ENCODE peak calls at places on chromosomes 11 and 22, in ten cellular contexts. U is gastrocnemius medialis, W is HFF-Myc, X is neural progenitor cell, A is mucosa of descending colon, F is colonic mucosa, Y is adrenal gland, T is endothelial cell of umbilical vein, S is tibial nerve, R is sigmoid colon. N is an unnamed sample.

GRCh38 chr11:43555811-43556210 is 124.7 kb upstream of the HSD17B12 start:
- DNase-seq in F (no peak), Y (peak; percentile 69), T (no peak), A (no peak), U (no peak), W (no peak), X (peak; percentile 46), R (no peak), S (no peak), N (no peak)

GRCh38 chr22:50460942-50461341 is 13.9 kb downstream of the SBF1 start:
- DNase-seq in W (no peak), R (no peak), X (no peak), U (no peak), A (peak; percentile 60), Y (no peak), F (peak; percentile 56), S (no peak), T (no peak), N (no peak)

GRCh38 chr11:13127161-13127560 is 118.0 kb downstream of the RASSF10 start:
- DNase-seq in T (no peak), W (no peak), S (no peak), R (no peak), U (no peak), X (no peak), A (no peak), F (no peak), Y (no peak), N (no peak)

GRCh38 chr11:110711448-110711775 is 825 bp downstream of the ARHGAP20 start:
- DNase-seq in R (no peak), F (no peak), W (no peak), T (no peak), X (no peak), S (no peak), Y (no peak), A (no peak), U (no peak), N (no peak)

GRCh38 chr22:49997221-49997599 is 15.4 kb downstream of the IL17REL start:
- DNase-seq in W (no peak), A (peak; percentile 85), F (peak; percentile 87), T (no peak), S (no peak), R (peak; percentile 60), X (no peak), Y (no peak), U (no peak), N (no peak)

GRCh38 chr11:78419327-78419726 is 1.7 kb upstream of the GAB2 start:
- DNase-seq in F (peak; percentile 42), Y (peak; percentile 53), S (peak; percentile 72), X (no peak), A (no peak), T (peak; percentile 94), U (peak; percentile 64), W (no peak), R (peak; percentile 86), N (peak; percentile 97)

GRCh38 chr11:130612291-130612802 is 163.9 kb downstream of the ADAMTS15 start:
- DNase-seq in A (no peak), U (no peak), T (no peak), Y (no peak), S (no peak), W (no peak), X (no peak), R (no peak), F (no peak), N (peak; percentile 94)

GRCh38 chr11:103368151-103368550 is 258.9 kb downstream of the DYNC2H1 start:
- DNase-seq in W (no peak), U (no peak), S (no peak), Y (no peak), F (no peak), T (no peak), R (no peak), X (no peak), A (no peak), N (peak; percentile 64)

DNA sequence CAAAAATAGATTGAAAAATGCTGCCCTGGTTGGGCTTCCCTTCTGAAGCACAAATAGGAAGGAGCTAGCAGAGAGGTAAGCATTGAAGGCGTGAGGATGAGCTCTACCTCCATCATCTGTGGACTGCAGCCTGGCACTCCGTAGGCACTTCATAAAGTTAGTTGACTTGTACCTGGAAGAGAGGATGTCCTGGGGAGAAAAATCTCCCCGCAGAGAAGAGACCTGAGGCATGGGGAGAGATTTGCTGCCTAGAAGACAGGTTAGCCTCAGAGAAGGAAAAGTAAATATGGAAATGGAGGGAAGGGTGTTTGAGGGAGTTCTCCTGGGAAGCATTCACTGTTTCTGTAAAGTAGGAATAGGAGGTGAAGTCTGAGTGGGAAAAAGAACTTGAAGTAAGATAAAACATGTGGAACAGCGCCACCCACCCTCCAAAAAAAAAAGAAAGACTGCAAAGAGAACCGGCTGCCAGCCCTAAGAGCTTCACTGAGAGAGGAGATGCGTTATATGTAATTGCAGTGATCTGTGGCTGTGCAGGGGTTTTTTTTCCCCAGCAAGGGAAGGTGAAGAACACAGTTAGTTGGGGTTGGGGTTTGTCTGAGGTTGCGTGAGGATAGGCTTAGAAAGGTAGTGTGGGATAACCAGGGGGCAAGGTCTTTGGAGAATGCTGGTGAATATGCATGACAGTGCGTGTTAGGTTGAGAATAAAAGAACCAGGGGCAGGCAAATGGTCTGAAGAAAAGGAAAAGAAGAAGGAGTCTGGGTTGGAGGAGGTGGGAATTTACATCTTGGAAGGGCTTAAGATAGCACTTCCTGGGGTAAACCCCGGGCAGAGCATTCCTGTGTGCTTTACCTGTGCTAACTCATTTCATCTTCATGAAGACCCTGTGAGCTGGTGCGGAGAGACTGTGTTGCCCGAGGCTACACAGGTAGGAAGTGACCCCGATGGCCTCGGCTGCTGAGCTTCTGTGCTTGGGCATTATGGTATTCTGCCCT is 16.0 kb downstream of the TNRC6B start:
- DNase-seq in R (no peak), S (no peak), U (no peak), F (no peak), T (peak; percentile 41), A (no peak), X (peak; percentile 55), Y (no peak), W (no peak), N (peak; percentile 49)
- H3K4me3 ChIP-seq in R (no peak overlapping the region), S (no peak overlapping the region), U (no peak overlapping the region), F (no peak overlapping the region), T (no peak overlapping the region), A (no peak overlapping the region), X (peak overlapping the region; percentile 17), Y (no peak overlapping the region), W (no peak overlapping the region), N (no peak overlapping the region)

DNA sequence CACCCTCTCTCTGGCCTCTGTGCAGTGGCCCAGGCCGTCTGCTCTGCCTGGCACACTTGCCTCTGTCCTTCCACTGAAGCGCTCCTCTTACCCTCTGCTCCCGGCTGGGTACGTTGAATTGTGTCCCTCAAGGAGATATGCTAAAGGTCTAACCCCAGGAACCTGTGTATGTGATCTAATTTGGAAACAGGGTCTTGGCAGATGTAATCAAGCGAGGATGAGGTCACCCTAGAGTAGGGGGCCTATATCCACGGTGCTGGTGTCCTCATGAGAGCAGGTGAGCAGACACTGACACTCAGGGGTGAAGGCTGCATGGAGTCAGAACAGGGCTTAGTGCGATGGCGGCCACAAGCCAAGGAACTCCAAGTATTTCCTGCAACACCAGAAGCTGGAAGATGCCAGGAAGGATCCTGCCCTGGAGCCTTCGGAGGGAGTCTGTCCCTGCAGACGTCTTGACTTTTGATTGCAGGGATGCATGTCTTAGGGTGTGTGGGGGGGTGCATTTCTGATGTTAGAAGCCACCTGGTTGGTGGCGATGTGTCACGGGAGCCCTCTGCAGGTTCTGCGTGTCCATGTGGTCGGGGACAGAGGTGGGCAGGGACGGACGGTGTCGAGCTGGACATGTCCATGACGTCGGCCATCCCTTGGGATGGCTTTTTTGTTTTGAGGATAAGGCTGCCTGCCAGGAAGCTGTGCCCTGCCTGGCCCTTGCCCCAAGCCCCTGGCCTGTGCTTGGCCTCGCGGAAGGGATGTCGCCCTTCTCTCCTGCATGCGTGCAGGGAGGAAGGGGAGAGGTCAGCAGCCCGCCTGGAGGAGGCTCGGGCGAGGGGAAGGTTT is 68.6 kb downstream of the LRP5 start:
- DNase-seq in U (no peak), F (no peak), T (peak; percentile 55), X (no peak), Y (no peak), A (no peak), S (no peak), R (peak; percentile 81), W (no peak), N (peak; percentile 66)
- TF ChIP-seq CTCF in U (no peak), F (no peak), T (no peak), X (no peak), Y (no peak), A (no peak), S (peak; percentile 4), R (no peak), W (no peak), N (no peak)

DNA sequence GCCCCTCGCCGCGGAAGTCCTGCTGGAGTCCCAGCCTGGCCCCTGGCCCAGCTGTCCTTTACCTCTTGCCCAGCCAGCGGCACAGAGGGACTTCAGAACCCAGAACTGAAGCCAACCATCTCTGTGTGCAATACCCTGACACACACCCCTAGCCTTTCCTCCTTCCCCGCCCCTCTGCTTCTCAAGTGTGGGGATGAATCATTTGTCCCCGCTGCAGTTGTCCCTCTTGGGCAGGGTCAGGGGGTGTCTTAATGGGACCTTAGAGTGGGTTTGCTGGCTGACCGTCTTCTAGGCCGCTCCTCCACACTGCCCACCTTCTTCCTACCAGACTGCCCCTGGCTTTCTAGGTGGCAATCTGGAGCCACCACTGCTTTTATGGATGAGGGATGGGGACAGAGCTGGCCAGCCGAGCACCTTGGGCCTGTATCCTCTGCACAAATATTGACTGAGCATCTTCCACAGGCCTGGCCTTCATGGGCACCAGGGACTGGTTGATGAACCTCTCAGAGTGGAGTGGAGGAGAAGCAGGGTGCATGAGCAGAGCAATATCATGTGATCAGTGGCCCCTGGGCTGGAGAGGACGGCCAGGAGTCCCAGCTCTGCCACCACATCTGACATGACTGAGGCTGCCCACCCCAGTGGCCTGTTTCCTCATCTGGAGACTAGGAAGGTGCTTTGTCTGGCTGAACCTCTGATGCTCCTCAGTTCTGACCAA is 668 bp upstream of the CHST1 start:
- DNase-seq in U (peak; percentile 54), T (peak; percentile 25), S (peak; percentile 28), R (peak; percentile 74), A (no peak), Y (no peak), X (no peak), F (no peak), W (no peak), N (no peak)
- H3K4me3 ChIP-seq in U (peak overlapping the region; percentile 75), T (peak overlapping the region; percentile 55), S (peak overlapping the region; percentile 48), R (peak overlapping the region; percentile 73), A (no peak overlapping the region), Y (peak overlapping the region; percentile 83), X (peak overlapping the region; percentile 85), F (peak overlapping the region; percentile 46), W (no peak overlapping the region), N (no peak overlapping the region)

GRCh38 chr22:43205261-43205691 is 18.3 kb upstream of the TTLL12 start:
- DNase-seq in X (no peak), W (no peak), Y (no peak), S (no peak), F (no peak), T (no peak), A (no peak), R (no peak), U (no peak), N (no peak)

GRCh38 chr22:43201486-43202219 is 14.7 kb upstream of the TTLL12 start:
- DNase-seq in W (no peak), X (no peak), R (no peak), A (no peak), F (no peak), Y (no peak), U (no peak), T (no peak), S (no peak), N (no peak)

GRCh38 chr22:43202756-43203155 is 15.8 kb upstream of the TTLL12 start:
- DNase-seq in U (no peak), S (no peak), T (no peak), W (no peak), R (no peak), A (no peak), X (no peak), F (no peak), Y (no peak), N (no peak)

GRCh38 chr22:43202326-43202725 is 15.4 kb upstream of the TTLL12 start:
- DNase-seq in T (no peak), X (no peak), U (no peak), Y (no peak), W (no peak), R (no peak), S (no peak), A (no peak), F (no peak), N (no peak)

GRCh38 chr22:43203471-43203981 is 16.6 kb upstream of the TTLL12 start:
- DNase-seq in F (no peak), T (no peak), R (no peak), A (no peak), S (no peak), U (no peak), Y (peak; percentile 62), W (no peak), X (peak; percentile 54), N (no peak)
- TF ChIP-seq CTCF in F (no peak), T (no peak), R (no peak), A (no peak), S (no peak), U (no peak), Y (no peak), W (no peak), X (peak; percentile 28), N (no peak)

N was measured in AG10803.